ENCODE peak calls at places on chromosome 12, in nine cellular contexts. I is brain microvascular endothelial cell, Y is mucosa of descending colon, X is astrocyte, M is suprapubic skin, C is thoracic aorta, D is astrocyte of the spinal cord, J is fibroblast of lung, E is NB4. H is an unnamed sample.

GRCh38 chr12:4174417-4174816 is 99.1 kb upstream of the CCND2 start:
- DNase-seq in D (no peak), M (no peak), J (no peak), C (no peak), I (no peak), E (peak), Y (no peak), X (no peak), H (no peak)

GRCh38 chr12:3192221-3192620 is 115.0 kb downstream of the TSPAN9 start:
- DNase-seq in X (no peak), C (no peak), I (no peak), Y (no peak), E (no peak), D (no peak), J (no peak), M (no peak), H (no peak)

GRCh38 chr12:104467346-104467837 is 10.6 kb downstream of the CHST11 start:
- DNase-seq in M (no peak), Y (no peak), I (no peak), D (no peak), C (no peak), E (peak), X (no peak), J (no peak), H (no peak)

GRCh38 chr12:2294651-2295475 is 242.1 kb downstream of the CACNA1C start:
- DNase-seq in X (peak), E (peak), C (no peak), D (peak), M (peak), Y (no peak), I (no peak), J (peak), H (peak)

GRCh38 chr12:25942709-25943108 is 15.8 kb upstream of the RASSF8 start:
- DNase-seq in M (no peak), I (no peak), D (no peak), C (no peak), X (no peak), J (peak), E (no peak), Y (no peak), H (no peak)

GRCh38 chr12:29350080-29350479 is 30.9 kb downstream of the ERGIC2 start:
- DNase-seq in D (peak), M (no peak), X (peak), Y (no peak), J (peak), I (peak), C (no peak), E (peak), H (peak)

GRCh38 chr12:5872745-5873144 is 72.3 kb downstream of the ANO2 start:
- DNase-seq in I (peak), J (peak), Y (no peak), C (no peak), D (peak), M (no peak), X (peak), E (peak), H (no peak)

GRCh38 chr12:2283910-2284309 is 231.1 kb downstream of the CACNA1C start:
- DNase-seq in X (peak), I (no peak), D (peak), J (peak), M (no peak), E (peak), Y (no peak), C (no peak), H (no peak)

GRCh38 chr12:59322473-59322872 is 273.4 kb upstream of the SLC16A7 start:
- DNase-seq in M (no peak), D (no peak), C (no peak), X (no peak), J (no peak), Y (no peak), E (no peak), I (no peak), H (no peak)

GRCh38 chr12:116717466-116718457 is 20.1 kb downstream of the SPRING1 start:
- DNase-seq in E (no peak), J (peak), D (peak), Y (no peak), M (peak), C (no peak), I (peak), X (peak), H (peak)

GRCh38 chr12:44225128-44225527 is 389.2 kb downstream of the TMEM117 start:
- DNase-seq in J (no peak), C (no peak), Y (no peak), X (no peak), M (no peak), E (no peak), D (no peak), I (no peak), H (no peak)

GRCh38 chr12:106288510-106289195 is 13.9 kb upstream of the TCP11L2 start:
- DNase-seq in M (no peak), E (peak), Y (no peak), D (peak), J (peak), C (no peak), X (peak), I (peak), H (peak)

GRCh38 chr12:89756638-89757321 is 48.1 kb upstream of the ATP2B1 start:
- DNase-seq in M (no peak), Y (no peak), D (peak), J (peak), C (no peak), E (peak), I (peak), X (peak), H (peak)

GRCh38 chr12:74541074-74541473 is 3.4 kb downstream of the ATXN7L3B start:
- DNase-seq in C (no peak), Y (no peak), X (no peak), E (no peak), J (no peak), D (no peak), M (no peak), I (no peak), H (no peak)

GRCh38 chr12:49953961-49954835 is 3.7 kb downstream of the AQP2 start:
- DNase-seq in C (no peak), M (no peak), E (no peak), X (no peak), Y (no peak), D (no peak), J (no peak), I (no peak), H (no peak)

GRCh38 chr12:6774557-6775062 is 2.3 kb downstream of the LAG3 start:
- DNase-seq in D (no peak), E (no peak), M (no peak), Y (no peak), X (no peak), C (no peak), J (no peak), I (no peak), H (no peak)

GRCh38 chr12:124007810-124008570 is 35.0 kb downstream of the ZNF664 start:
- DNase-seq in D (no peak), E (peak), C (no peak), Y (no peak), M (no peak), X (peak), J (peak), I (no peak), H (no peak)

GRCh38 chr12:2853626-2854025 is 3.2 kb downstream of the TEX52 start:
- DNase-seq in E (peak), Y (peak), J (peak), D (peak), X (peak), I (peak), C (peak), M (peak), H (peak)

GRCh38 chr12:2739832-2740641 is 54.7 kb upstream of the FKBP4 start:
- DNase-seq in C (no peak), J (peak), E (no peak), D (peak), M (no peak), I (peak), Y (no peak), X (peak), H (peak)

GRCh38 chr12:94134226-94134795 is 14.1 kb upstream of the PLXNC1 start:
- DNase-seq in D (peak), Y (no peak), X (peak), J (peak), C (no peak), E (peak), I (no peak), M (no peak), H (peak)

GRCh38 chr12:10304161-10304574 is 3.5 kb upstream of the KLRD1 start:
- DNase-seq in J (peak), Y (no peak), X (peak), C (no peak), D (peak), M (no peak), I (peak), E (no peak), H (peak)

GRCh38 chr12:91383106-91383505 is 200.5 kb upstream of the DCN start:
- DNase-seq in Y (no peak), J (no peak), M (no peak), D (no peak), X (no peak), E (no peak), I (no peak), C (no peak), H (peak)

GRCh38 chr12:153080-153746 is 60.7 kb downstream of the SLC6A12 start:
- DNase-seq in I (peak), Y (peak), C (no peak), D (peak), E (peak), X (peak), M (no peak), J (peak), H (peak)

DNA sequence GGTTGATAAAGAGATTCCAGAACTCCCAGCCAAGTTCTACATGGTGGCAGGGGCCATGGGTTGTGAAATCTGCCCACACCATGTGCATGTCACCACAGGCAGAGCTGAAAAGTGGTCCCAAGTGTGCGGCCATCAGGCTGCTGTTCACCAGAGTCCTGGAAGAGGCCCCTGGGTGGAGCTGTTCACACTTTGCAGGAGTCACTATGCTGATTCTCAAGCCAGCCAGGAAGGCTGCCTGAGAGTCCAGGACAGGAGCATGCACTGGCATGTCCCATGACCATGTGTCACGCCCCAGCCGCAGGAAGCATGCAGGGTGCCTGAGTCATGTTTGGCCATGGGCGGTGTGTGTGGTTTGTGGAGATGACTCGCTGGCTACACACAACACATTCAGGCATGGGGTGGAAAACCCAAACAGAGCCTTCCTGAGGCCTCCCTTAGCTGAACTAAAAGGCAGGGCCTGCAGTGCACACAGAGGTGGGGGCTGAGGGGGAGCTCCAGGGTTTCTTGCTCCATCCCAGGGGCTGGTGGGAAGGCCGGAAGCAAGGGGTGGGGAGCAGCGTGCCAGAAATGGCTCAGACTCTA is 19.5 kb downstream of the ABCB9 start:
- DNase-seq in M (peak), C (peak), J (peak), E (peak), Y (peak), X (peak), I (peak), D (peak), H (peak)
- TF ChIP-seq CTCF in M (peak), C (peak), J (peak), E (peak), Y (no peak), X (peak), I (peak), D (peak), H (peak)

GRCh38 chr12:54032220-54032619 is 630 bp upstream of the HOXC5 start:
- DNase-seq in M (no peak), I (no peak), E (no peak), J (no peak), Y (no peak), D (no peak), C (no peak), X (no peak), H (no peak)
- H3K4me3 ChIP-seq in M (no peak), I (no peak), E (no peak), J (no peak), Y (no peak), D (no peak), C (no peak), X (no peak), H (no peak)

GRCh38 chr12:18139989-18140596 is 50.1 kb upstream of the RERGL start:
- DNase-seq in D (peak), C (no peak), Y (no peak), M (no peak), I (no peak), E (peak), J (peak), X (no peak), H (peak)
- TF ChIP-seq CTCF in D (peak), C (peak), Y (peak), M (peak), I (no peak), E (no peak), J (peak), X (peak), H (peak)

GRCh38 chr12:85041395-85041794 is 5.2 kb downstream of the LRRIQ1 start:
- DNase-seq in C (no peak), E (no peak), X (no peak), D (no peak), M (no peak), I (no peak), J (no peak), Y (no peak), H (no peak)

GRCh38 chr12:85036241-85036707 is at the start of the genes LRRIQ1 and TSPAN19:
- DNase-seq in C (no peak), Y (peak), D (peak), M (peak), X (peak), J (peak), I (peak), E (no peak), H (peak)

DNA sequence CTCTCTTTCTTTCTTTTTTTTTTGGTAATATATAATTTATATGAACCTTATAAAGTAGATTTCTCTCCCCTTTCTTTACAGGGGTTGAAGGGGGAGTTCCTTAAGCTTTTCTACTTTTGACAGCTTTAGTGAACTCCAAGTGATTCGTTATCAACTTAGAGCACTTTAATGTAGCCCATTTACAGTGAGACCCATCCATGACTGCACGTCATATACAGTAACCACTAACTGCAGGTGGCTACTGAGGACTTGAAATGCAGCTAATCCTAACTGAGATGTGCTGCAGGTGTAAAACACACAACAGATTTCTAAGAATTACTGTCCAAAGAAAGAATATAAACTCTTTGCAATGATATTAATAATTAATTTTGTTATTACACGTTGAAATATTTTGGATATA is 585 bp downstream of the LRRIQ1 start:
- DNase-seq in E (no peak), M (no peak), D (no peak), Y (no peak), J (no peak), C (no peak), I (no peak), X (no peak), H (no peak)
- H3K4me3 ChIP-seq in E (no peak), M (peak), D (peak), Y (no peak), J (peak), C (peak), I (peak), X (peak), H (peak)

DNA sequence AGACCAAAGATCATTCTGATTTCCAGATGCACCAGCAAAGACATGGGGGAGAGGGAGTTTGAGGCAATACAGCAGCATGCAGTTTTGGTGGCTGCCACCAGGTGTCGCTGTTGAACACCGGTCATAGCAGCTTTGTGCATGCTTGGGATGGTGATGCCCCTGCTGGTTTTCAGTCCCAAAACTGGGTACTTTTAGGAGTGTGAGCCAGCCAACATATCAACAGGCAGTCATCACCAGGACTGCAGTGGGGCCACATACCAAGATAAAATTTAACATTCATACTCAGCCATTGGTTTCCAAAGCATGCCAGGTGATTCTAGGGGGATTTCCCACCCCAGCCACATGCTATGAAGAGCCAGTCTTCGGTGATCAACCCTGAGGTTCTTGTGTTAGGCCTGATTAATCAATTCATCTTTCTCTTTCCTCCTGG is 64.2 kb downstream of the PHETA1 start:
- DNase-seq in J (no peak), C (no peak), I (peak), D (peak), X (no peak), E (peak), Y (no peak), M (no peak), H (no peak)
- TF ChIP-seq CTCF in J (peak), C (peak), I (peak), D (peak), X (peak), E (peak), Y (no peak), M (no peak), H (peak)

GRCh38 chr12:52010152-52010622 is 3.4 kb downstream of the TAMALIN start:
- DNase-seq in J (peak), M (no peak), C (no peak), X (peak), E (peak), D (peak), I (peak), Y (peak), H (peak)
- H3K4me3 ChIP-seq in J (peak), M (peak), C (peak), X (no peak), E (peak), D (no peak), I (peak), Y (no peak), H (peak)

DNA sequence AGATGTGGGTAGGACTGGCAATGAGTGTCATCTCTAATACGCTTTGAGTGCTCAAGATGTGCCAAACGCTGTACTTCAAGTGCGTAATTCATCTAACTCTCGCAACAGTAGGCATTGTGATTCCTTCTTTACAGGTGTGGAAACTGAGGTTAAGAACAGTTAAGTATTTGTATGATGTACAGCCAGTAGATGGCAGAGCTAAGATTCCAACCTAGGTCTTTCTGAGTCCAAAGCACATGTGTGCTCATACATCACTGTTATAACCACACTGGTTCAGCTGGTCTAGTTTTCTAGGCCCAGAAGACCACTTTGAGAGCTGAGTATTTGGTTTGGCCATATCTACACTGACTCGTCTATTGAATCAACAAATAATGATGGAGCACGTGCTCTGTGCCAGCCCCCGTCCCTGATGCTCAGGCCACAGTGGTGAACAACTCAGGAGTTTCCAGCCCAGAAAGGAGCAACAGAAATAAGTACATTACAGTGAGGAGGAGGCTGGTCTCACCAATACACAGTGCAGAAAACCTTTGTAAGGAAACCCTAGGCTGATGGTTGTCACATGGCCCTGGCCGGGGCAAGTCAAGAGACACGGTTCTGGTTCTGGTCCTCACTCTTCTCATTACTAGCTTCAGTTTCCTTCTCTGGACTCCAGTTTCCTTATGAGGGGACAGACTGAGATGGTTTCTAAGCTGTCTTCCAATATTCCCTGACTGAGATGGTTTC is 69.3 kb upstream of the SCN8A start:
- DNase-seq in C (no peak), J (peak), Y (no peak), X (peak), I (no peak), M (no peak), D (peak), E (peak), H (peak)
- TF ChIP-seq CTCF in C (no peak), J (no peak), Y (no peak), X (peak), I (peak), M (no peak), D (peak), E (peak), H (peak)

DNA sequence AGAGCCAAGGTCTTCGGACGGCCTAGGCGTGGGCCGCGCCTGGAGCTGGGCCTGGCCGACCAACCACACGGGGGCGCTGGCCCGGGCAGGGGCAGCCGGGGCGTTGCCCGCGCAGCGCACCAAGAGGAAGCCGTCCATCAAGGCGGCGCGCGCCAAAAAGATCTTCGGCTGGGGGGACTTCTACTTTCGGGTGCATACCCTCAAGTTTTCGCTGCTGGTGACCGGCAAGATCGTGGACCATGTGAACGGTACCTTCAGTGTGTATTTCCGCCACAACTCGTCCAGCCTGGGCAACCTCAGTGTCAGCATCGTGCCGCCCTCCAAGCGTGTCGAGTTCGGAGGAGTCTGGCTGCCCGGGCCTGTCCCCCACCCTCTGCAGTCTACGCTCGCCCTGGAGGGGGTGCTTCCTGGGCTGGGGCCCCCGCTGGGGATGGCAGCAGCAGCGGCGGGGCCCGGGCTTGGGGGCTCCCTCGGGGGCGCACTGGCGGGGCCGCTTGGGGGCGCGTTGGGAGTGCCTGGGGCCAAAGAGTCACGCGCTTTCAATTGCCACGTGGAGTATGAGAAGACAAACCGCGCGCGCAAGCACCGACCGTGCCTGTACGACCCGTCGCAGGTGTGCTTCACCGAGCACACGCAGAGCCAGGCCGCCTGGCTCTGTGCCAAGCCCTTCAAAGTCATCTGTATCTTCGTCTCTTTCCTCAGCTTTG is 4.4 kb upstream of the SHMT2 start:
- DNase-seq in Y (peak), J (no peak), E (peak), C (no peak), D (no peak), I (no peak), X (no peak), M (no peak), H (no peak)
- H3K4me3 ChIP-seq in Y (no peak), J (no peak), E (no peak), C (peak), D (no peak), I (no peak), X (no peak), M (no peak), H (no peak)

GRCh38 chr12:48567731-48568130 is 2.1 kb downstream of the LALBA start:
- DNase-seq in Y (no peak), D (no peak), X (no peak), J (no peak), C (no peak), E (no peak), I (no peak), M (no peak), H (no peak)
- TF ChIP-seq CTCF in Y (no peak), D (no peak), X (no peak), J (no peak), C (no peak), E (no peak), I (no peak), M (no peak), H (no peak)

DNA sequence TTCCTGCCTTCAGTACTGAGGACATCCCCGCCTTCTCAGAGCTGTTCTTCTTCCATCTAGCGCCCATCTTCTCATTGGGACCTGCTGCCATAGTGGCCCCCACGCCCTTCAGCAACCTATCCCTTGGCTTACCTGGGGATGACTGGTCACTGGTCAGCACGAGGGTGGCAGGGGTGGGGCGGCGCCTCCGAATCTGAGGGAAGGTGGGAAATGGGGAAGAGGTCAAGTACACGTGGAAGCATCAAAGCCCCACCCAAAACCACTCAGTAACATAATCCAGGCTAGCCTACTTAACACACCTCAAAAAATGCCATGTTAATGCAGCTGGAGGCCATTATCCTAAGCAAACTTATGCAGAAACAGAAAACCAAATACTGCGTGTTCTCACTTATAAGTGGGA is 4.3 kb downstream of the PPP1R1A start:
- DNase-seq in E (no peak), D (no peak), M (no peak), C (no peak), I (no peak), J (no peak), Y (no peak), X (no peak), H (no peak)
- H3K4me3 ChIP-seq in E (no peak), D (no peak), M (no peak), C (no peak), I (no peak), J (no peak), Y (no peak), X (no peak), H (no peak)

H was measured in cardiac fibroblast.